ENCODE peak calls at places on chromosome 17, in eight cellular contexts. P is tibial artery, K is mammary epithelial cell, M is uterus, J is cardiac muscle cell, R is GM23248, D is right cardiac atrium, C is SJSA1. Q is an unnamed sample.
A peak's percentile ranks its signal among the peaks of the same experiment; 100 is the strongest.

GRCh38 chr17:63832455-63832854 is 5.0 kb upstream of the FTSJ3 start:
- DNase-seq in P (no peak), K (no peak), M (no peak), J (no peak), R (no peak), D (no peak), C (no peak), Q (no peak)

GRCh38 chr17:81034779-81035388 is at the start of gene BAIAP2:
- DNase-seq in P (peak; percentile 91), K (peak; percentile 87), M (peak; percentile 95), J (peak; percentile 97), R (peak; percentile 98), D (peak; percentile 97), C (peak; percentile 99), Q (peak; percentile 99)

GRCh38 chr17:33234930-33235685 is 58.0 kb downstream of the ASIC2 start:
- DNase-seq in P (peak; percentile 76), K (peak; percentile 97), M (peak; percentile 77), J (no peak), R (peak; percentile 96), D (peak; percentile 82), C (peak; percentile 55), Q (no peak)

GRCh38 chr17:76171701-76172100 is 30.7 kb upstream of the FOXJ1 start:
- DNase-seq in P (no peak), K (no peak), M (no peak), J (no peak), R (no peak), D (no peak), C (no peak), Q (no peak)

GRCh38 chr17:36869441-36869840 is 67.8 kb upstream of the LHX1 start:
- DNase-seq in P (no peak), K (no peak), M (no peak), J (no peak), R (no peak), D (no peak), C (no peak), Q (no peak)

GRCh38 chr17:29927546-29927945 is 2.5 kb downstream of the SSH2 start:
- DNase-seq in P (no peak), K (no peak), M (no peak), J (no peak), R (no peak), D (no peak), C (no peak), Q (no peak)

GRCh38 chr17:44402564-44403172 is 13.2 kb upstream of the ITGA2B start:
- DNase-seq in P (no peak), K (no peak), M (no peak), J (no peak), R (no peak), D (no peak), C (no peak), Q (no peak)

GRCh38 chr17:78415821-78416301 is 37.4 kb downstream of the PGS1 start:
- DNase-seq in P (no peak), K (no peak), M (no peak), J (no peak), R (no peak), D (no peak), C (no peak), Q (no peak)

GRCh38 chr17:55140751-55141150 is 124.0 kb upstream of the HLF start:
- DNase-seq in P (no peak), K (no peak), M (no peak), J (no peak), R (no peak), D (no peak), C (no peak), Q (no peak)

GRCh38 chr17:15954222-15954621 is 9.3 kb downstream of the ADORA2B start:
- DNase-seq in P (no peak), K (peak; percentile 92), M (no peak), J (no peak), R (peak; percentile 95), D (no peak), C (peak; percentile 84), Q (no peak)

GRCh38 chr17:79800325-79801155 is 3.7 kb upstream of the CBX8 start:
- DNase-seq in P (no peak), K (peak; percentile 46), M (no peak), J (no peak), R (peak; percentile 75), D (no peak), C (no peak), Q (peak; percentile 78)

GRCh38 chr17:48588519-48588918 is 1.5 kb downstream of the HOXB3 start:
- DNase-seq in P (no peak), K (no peak), M (no peak), J (no peak), R (peak; percentile 28), D (no peak), C (no peak), Q (no peak)

GRCh38 chr17:74953129-74953687 is 17.5 kb downstream of the OTOP3 start:
- DNase-seq in P (no peak), K (no peak), M (no peak), J (no peak), R (no peak), D (no peak), C (no peak), Q (no peak)

GRCh38 chr17:78491236-78492115 is 85.7 kb downstream of the DNAH17 start:
- DNase-seq in P (no peak), K (no peak), M (no peak), J (no peak), R (no peak), D (no peak), C (no peak), Q (no peak)

GRCh38 chr17:49635121-49635520 is 42.8 kb downstream of the SPOP start:
- DNase-seq in P (no peak), K (no peak), M (no peak), J (no peak), R (peak; percentile 53), D (no peak), C (no peak), Q (no peak)

GRCh38 chr17:41415833-41416335 is 8.5 kb downstream of the KRT37 start:
- DNase-seq in P (peak; percentile 58), K (no peak), M (peak; percentile 66), J (no peak), R (peak; percentile 39), D (no peak), C (peak; percentile 52), Q (no peak)

GRCh38 chr17:39739885-39740356 is 2.2 kb downstream of the GRB7 start:
- DNase-seq in P (no peak), K (peak; percentile 64), M (no peak), J (no peak), R (peak; percentile 29), D (no peak), C (no peak), Q (no peak)

GRCh38 chr17:290626-291025 is 62.0 kb downstream of the RPH3AL start:
- DNase-seq in P (peak; percentile 7), K (no peak), M (no peak), J (no peak), R (no peak), D (no peak), C (no peak), Q (no peak)

DNA sequence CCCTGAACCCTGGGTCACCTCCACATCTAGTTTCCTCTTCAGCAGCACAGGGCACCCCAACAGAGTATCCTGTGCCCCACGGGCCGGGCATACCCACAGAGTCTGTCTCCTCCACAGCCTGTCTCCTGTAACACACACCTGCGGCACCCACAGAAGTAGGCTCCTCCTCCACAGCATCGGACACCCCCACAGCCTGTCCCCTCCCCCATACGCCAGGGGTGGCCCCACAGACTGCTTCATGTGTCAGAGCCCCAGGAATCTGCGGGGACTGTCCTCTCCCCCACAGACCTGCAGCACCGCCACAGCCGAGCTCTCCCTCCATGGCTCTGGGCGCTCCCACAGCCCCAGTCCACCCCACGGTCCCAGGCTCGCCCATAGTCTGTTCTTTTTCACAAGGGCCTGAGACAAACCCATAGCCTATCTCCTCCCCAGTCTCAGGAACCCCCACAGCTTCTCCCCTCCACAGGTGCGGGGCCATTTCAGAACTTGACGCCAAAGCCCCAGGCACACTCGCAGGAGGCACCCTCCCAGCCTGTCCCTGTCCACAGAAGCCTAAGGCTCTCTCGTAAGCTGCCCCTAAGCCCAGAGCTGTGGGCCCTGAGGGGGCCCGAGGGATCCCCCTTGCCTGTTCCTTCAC is 1.4 kb downstream of the KIAA0753 start:
- DNase-seq in P (no peak), K (no peak), M (no peak), J (no peak), R (no peak), D (no peak), C (no peak), Q (no peak)
- H3K4me1 ChIP-seq in P (peaks cover 28% of the 10 kb centered on the region), K (peaks cover 31% of the 10 kb centered on the region), M (no peaks in the 10 kb centered on the region), J (peaks cover 5% of the 10 kb centered on the region), R (peaks cover 26% of the 10 kb centered on the region), D (no peaks in the 10 kb centered on the region), C (peaks cover 20% of the 10 kb centered on the region), Q (peaks cover 14% of the 10 kb centered on the region)

GRCh38 chr17:34711646-34712045 is 132.3 kb downstream of the TMEM132E start:
- DNase-seq in P (no peak), K (no peak), M (no peak), J (no peak), R (no peak), D (no peak), C (peak; percentile 23), Q (no peak)

GRCh38 chr17:34712481-34713195 is 133.3 kb downstream of the TMEM132E start:
- DNase-seq in P (no peak), K (no peak), M (no peak), J (no peak), R (no peak), D (no peak), C (peak; percentile 18), Q (no peak)

GRCh38 chr17:34710226-34710625 is 130.8 kb downstream of the TMEM132E start:
- DNase-seq in P (no peak), K (no peak), M (no peak), J (no peak), R (no peak), D (no peak), C (no peak), Q (no peak)

GRCh38 chr17:34706029-34706428 is 126.6 kb downstream of the TMEM132E start:
- DNase-seq in P (no peak), K (no peak), M (no peak), J (peak; percentile 84), R (peak; percentile 51), D (no peak), C (peak; percentile 34), Q (peak; percentile 62)

GRCh38 chr17:34709108-34709779 is 129.9 kb downstream of the TMEM132E start:
- DNase-seq in P (no peak), K (no peak), M (no peak), J (peak; percentile 19), R (peak; percentile 43), D (no peak), C (peak; percentile 11), Q (no peak)
- H3K9me3 ChIP-seq in P (no peaks in the 10 kb centered on the region), K (no peaks in the 10 kb centered on the region), M (no peaks in the 10 kb centered on the region), J (no peaks in the 10 kb centered on the region), R (no peaks in the 10 kb centered on the region), D (no peaks in the 10 kb centered on the region), C (no peaks in the 10 kb centered on the region), Q (no peaks in the 10 kb centered on the region)

GRCh38 chr17:77306790-77307478 is 166.2 kb downstream of the SEC14L1 start:
- DNase-seq in P (no peak), K (no peak), M (no peak), J (no peak), R (no peak), D (no peak), C (no peak), Q (no peak)
- H3K4me3 ChIP-seq in P (no peak overlapping the region), K (no peak overlapping the region), M (no peak overlapping the region), J (no peak overlapping the region), R (no peak overlapping the region), D (no peak overlapping the region), C (no peak overlapping the region), Q (no peak overlapping the region)

DNA sequence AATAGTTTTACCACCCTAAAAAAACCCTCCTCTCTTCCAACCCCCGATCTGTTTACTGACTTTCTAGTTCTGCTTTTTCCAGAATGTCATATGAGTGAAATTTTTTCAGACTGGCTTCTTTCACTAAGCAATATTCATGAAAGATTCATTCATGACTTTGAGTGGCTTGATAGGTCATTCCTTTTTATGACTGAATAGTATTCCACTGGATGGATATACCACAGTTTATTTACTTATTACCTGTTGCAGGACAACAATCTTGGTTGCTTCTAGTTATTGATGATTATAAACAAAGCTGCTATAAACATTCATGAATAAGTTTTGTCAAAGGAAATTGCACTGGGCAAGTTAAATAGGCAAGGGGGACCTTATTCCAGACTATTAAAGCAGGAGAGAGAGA is 264.2 kb downstream of the UTP18 start:
- DNase-seq in P (no peak), K (no peak), M (no peak), J (no peak), R (no peak), D (no peak), C (no peak), Q (no peak)
- H3K4me1 ChIP-seq in P (no peaks in the 10 kb centered on the region), K (no peaks in the 10 kb centered on the region), M (no peaks in the 10 kb centered on the region), J (no peaks in the 10 kb centered on the region), R (no peaks in the 10 kb centered on the region), D (no peaks in the 10 kb centered on the region), C (no peaks in the 10 kb centered on the region), Q (no peaks in the 10 kb centered on the region)

Q was measured in HAP-1.